ENCODE peak calls at places on chromosomes 5 and 9, in eight cellular contexts. T is kidney epithelial cell; A is stimulated activated effector memory CD8-positive, alpha-beta T cell treated with anti-CD3 and anti-CD28 coated beads, Interleukin-12 subunit alpha, Interleukin-12 subunit beta, amount 100 ng/mL, for 72 hours; X is SHP77; I is pancreas; E is dermis blood vessel endothelial cell; Q is cardiac septum; W is GM04504. V is an unnamed sample.

GRCh38 chr5:62000646-62001045 is 305.4 kb upstream of the KIF2A start:
- DNase-seq in W (no peak), X (no peak), E (no peak), A (no peak), Q (no peak), I (no peak), T (no peak), V (no peak)

GRCh38 chr5:24110019-24110615 is 534.7 kb downstream of the CDH10 start:
- DNase-seq in Q (no peak), I (no peak), T (peak), E (no peak), W (no peak), A (no peak), X (peak), V (no peak)

GRCh38 chr9:131319486-131319885 is 30.0 kb downstream of the PLPP7 start:
- DNase-seq in T (no peak), Q (no peak), X (no peak), W (no peak), A (no peak), I (peak), E (no peak), V (no peak)

GRCh38 chr9:94697972-94698581 is 28.4 kb upstream of the AOPEP start:
- DNase-seq in T (peak), W (no peak), Q (no peak), I (no peak), X (no peak), A (no peak), E (peak), V (no peak)

GRCh38 chr9:95783426-95783975 is 92.0 kb upstream of the ERCC6L2 start:
- DNase-seq in Q (no peak), A (no peak), W (no peak), I (no peak), X (no peak), T (peak), E (no peak), V (no peak)

GRCh38 chr9:81191222-81191621 is 498.1 kb downstream of the TLE1 start:
- DNase-seq in T (no peak), A (no peak), Q (no peak), E (no peak), W (no peak), X (no peak), I (no peak), V (no peak)

GRCh38 chr9:77848897-77849296 is 182.7 kb downstream of the GNAQ start:
- DNase-seq in I (no peak), Q (no peak), T (peak), X (no peak), E (peak), W (peak), A (no peak), V (peak)

GRCh38 chr9:114830546-114830945 is 24.7 kb upstream of the TNFSF15 start:
- DNase-seq in W (no peak), I (no peak), Q (no peak), T (no peak), E (no peak), X (no peak), A (no peak), V (no peak)

GRCh38 chr5:15734058-15734457 is 234.1 kb downstream of the FBXL7 start:
- DNase-seq in T (no peak), X (no peak), A (no peak), I (no peak), Q (no peak), E (no peak), W (no peak), V (no peak)

GRCh38 chr5:177086918-177087706 is 397 bp downstream of the FGFR4 start:
- DNase-seq in Q (no peak), I (peak), E (peak), X (no peak), T (peak), W (no peak), A (peak), V (peak)

GRCh38 chr5:169429044-169429443 is 128.1 kb upstream of the SLIT3 start:
- DNase-seq in X (no peak), A (no peak), T (no peak), W (no peak), Q (no peak), E (no peak), I (no peak), V (peak)

GRCh38 chr5:74632947-74633356 is 7.6 kb downstream of the ENC1 start:
- DNase-seq in A (no peak), X (no peak), W (no peak), E (peak), I (no peak), T (no peak), Q (no peak), V (peak)

GRCh38 chr5:82349651-82350050 is 71.5 kb upstream of the RPS23 start:
- DNase-seq in A (no peak), Q (no peak), T (no peak), I (no peak), E (peak), X (no peak), W (no peak), V (no peak)

GRCh38 chr5:8843766-8844165 is 702.1 kb downstream of the SEMA5A start:
- DNase-seq in E (no peak), I (no peak), Q (no peak), T (no peak), X (peak), A (no peak), W (peak), V (no peak)

GRCh38 chr9:4077499-4078102 is 222.3 kb downstream of the GLIS3 start:
- DNase-seq in I (no peak), E (peak), T (no peak), W (peak), Q (peak), A (peak), X (no peak), V (peak)

GRCh38 chr9:130765135-130766030 is 69.7 kb upstream of the ABL1 start:
- DNase-seq in E (peak), I (no peak), A (no peak), X (no peak), W (no peak), Q (no peak), T (no peak), V (peak)

V was measured in endothelial cell of umbilical vein.